ENCODE peak calls at places on chromosomes 13 and 19, in eight cellular contexts. U, N, J, I, T, A, R and X are unnamed samples.

GRCh38 chr19:5985098-5985783 is 7.3 kb upstream of the RANBP3 start:
- DNase-seq in U (peak), N (no peak), J (peak), I (peak), T (no peak), A (peak), R (no peak), X (no peak)

GRCh38 chr19:32719611-32720059 is at the start of gene TDRD12:
- DNase-seq in U (no peak), N (no peak), J (no peak), I (no peak), T (no peak), A (no peak), R (no peak), X (no peak)

GRCh38 chr19:35932291-35932936 is 3.8 kb upstream of the LRFN3 start:
- DNase-seq in U (no peak), N (no peak), J (no peak), I (no peak), T (no peak), A (no peak), R (no peak), X (no peak)

GRCh38 chr13:40187324-40187795 is 479.1 kb downstream of the FOXO1 start:
- DNase-seq in U (no peak), N (no peak), J (no peak), I (no peak), T (no peak), A (no peak), R (no peak), X (no peak)

GRCh38 chr13:60230593-60230992 is 66.9 kb upstream of the DIAPH3 start:
- DNase-seq in U (peak), N (no peak), J (peak), I (peak), T (no peak), A (peak), R (no peak), X (no peak)

GRCh38 chr13:101838305-101838835 is 385.9 kb downstream of the ITGBL1 start:
- DNase-seq in U (no peak), N (no peak), J (peak), I (peak), T (no peak), A (peak), R (no peak), X (no peak)

GRCh38 chr13:20366056-20366455 is 133.9 kb upstream of the GJB6 start:
- DNase-seq in U (no peak), N (no peak), J (no peak), I (no peak), T (no peak), A (no peak), R (no peak), X (no peak)

GRCh38 chr13:80497007-80497406 is 156.1 kb upstream of the SPRY2 start:
- DNase-seq in U (no peak), N (no peak), J (no peak), I (no peak), T (no peak), A (no peak), R (no peak), X (no peak)

GRCh38 chr19:18768046-18768771 is 22.9 kb downstream of the COMP start:
- DNase-seq in U (no peak), N (no peak), J (no peak), I (no peak), T (no peak), A (no peak), R (no peak), X (no peak)

GRCh38 chr19:15010497-15011255 is 31.0 kb upstream of the SLC1A6 start:
- DNase-seq in U (no peak), N (no peak), J (no peak), I (no peak), T (no peak), A (peak), R (no peak), X (no peak)

GRCh38 chr19:35120492-35120891 is 4.9 kb downstream of the FXYD3 start:
- DNase-seq in U (peak), N (no peak), J (peak), I (peak), T (no peak), A (peak), R (peak), X (peak)

GRCh38 chr13:61339054-61339621 is 76.5 kb downstream of the PCDH20 start:
- DNase-seq in U (no peak), N (no peak), J (no peak), I (no peak), T (no peak), A (no peak), R (no peak), X (no peak)

GRCh38 chr19:2063824-2064223 is 12.8 kb upstream of the MKNK2 start:
- DNase-seq in U (no peak), N (no peak), J (no peak), I (no peak), T (no peak), A (no peak), R (no peak), X (no peak)